ENCODE peak calls at places on chromosome 20, in six cellular contexts. O is left ventricle myocardium inferior, J is H1, M is ascending aorta, Q is Panc1, T is K562. W is an unnamed sample.

GRCh38 chr20:48789185-48789668 is 38.6 kb downstream of the PREX1 start:
- DNase-seq in Q (no peak), M (no peak), T (no peak), O (no peak), J (no peak), W (no peak)

GRCh38 chr20:40648505-40649072 is 40.4 kb downstream of the MAFB start:
- DNase-seq in O (no peak), T (no peak), Q (no peak), J (no peak), M (no peak), W (no peak)

GRCh38 chr20:62924567-62925419 is 1.5 kb downstream of the DIDO1 start:
- DNase-seq in T (no peak), O (no peak), M (no peak), Q (no peak), J (no peak), W (no peak)

GRCh38 chr20:38373231-38373867 is 27.1 kb downstream of the LBP start:
- DNase-seq in M (no peak), T (no peak), O (no peak), Q (no peak), J (no peak), W (no peak)

GRCh38 chr20:50575869-50576720 is 65.9 kb downstream of the PTPN1 start:
- DNase-seq in M (peak; percentile 78), T (peak; percentile 45), Q (no peak), J (peak; percentile 74), O (peak; percentile 76), W (peak; percentile 35)

GRCh38 chr20:50595988-50596693 is 86.0 kb downstream of the PTPN1 start:
- DNase-seq in Q (no peak), O (no peak), T (no peak), M (no peak), J (no peak), W (no peak)

GRCh38 chr20:17460119-17460518 is 71.1 kb downstream of the BFSP1 start:
- DNase-seq in T (peak; percentile 74), O (no peak), J (peak; percentile 7), Q (no peak), M (no peak), W (no peak)

GRCh38 chr20:57501461-57502330 is 23.2 kb downstream of the CTCFL start:
- DNase-seq in T (no peak), M (no peak), Q (no peak), O (no peak), J (no peak), W (no peak)

GRCh38 chr20:63968136-63968927 is 1.4 kb downstream of the ZNF512B start:
- DNase-seq in O (peak; percentile 12), M (peak; percentile 61), J (no peak), T (no peak), Q (no peak), W (no peak)

GRCh38 chr20:38337561-38338140 is 8.6 kb upstream of the LBP start:
- DNase-seq in Q (no peak), T (peak; percentile 85), O (no peak), M (no peak), J (peak; percentile 98), W (no peak)

GRCh38 chr20:36181934-36182603 is 27.5 kb downstream of the EPB41L1 start:
- DNase-seq in J (no peak), T (peak; percentile 28), O (no peak), M (no peak), Q (no peak), W (no peak)

GRCh38 chr20:33239418-33239817 is 3.6 kb downstream of the BPIFA1 start:
- DNase-seq in T (no peak), J (no peak), O (no peak), Q (no peak), M (no peak), W (no peak)

GRCh38 chr20:25032065-25032477 is 25.9 kb downstream of the ACSS1 start:
- DNase-seq in T (peak; percentile 62), O (no peak), J (no peak), Q (no peak), M (no peak), W (no peak)

GRCh38 chr20:25031241-25031640 is 26.7 kb downstream of the ACSS1 start:
- DNase-seq in M (no peak), T (no peak), J (no peak), O (no peak), Q (no peak), W (no peak)

GRCh38 chr20:25032478-25033183 is 25.3 kb downstream of the ACSS1 start:
- DNase-seq in M (no peak), Q (no peak), T (no peak), J (no peak), O (peak; percentile 71), W (no peak)

GRCh38 chr20:25030007-25030648 is 27.8 kb downstream of the ACSS1 start:
- DNase-seq in T (no peak), Q (no peak), O (no peak), J (no peak), M (no peak), W (no peak)

GRCh38 chr20:25030649-25031026 is 27.3 kb downstream of the ACSS1 start:
- DNase-seq in J (no peak), T (no peak), O (no peak), Q (no peak), M (no peak), W (no peak)
- H3K4me3 ChIP-seq in J (no peak overlapping the region), T (no peak overlapping the region), O (no peak overlapping the region), Q (no peak overlapping the region), M (no peak overlapping the region), W (no peak overlapping the region)

DNA sequence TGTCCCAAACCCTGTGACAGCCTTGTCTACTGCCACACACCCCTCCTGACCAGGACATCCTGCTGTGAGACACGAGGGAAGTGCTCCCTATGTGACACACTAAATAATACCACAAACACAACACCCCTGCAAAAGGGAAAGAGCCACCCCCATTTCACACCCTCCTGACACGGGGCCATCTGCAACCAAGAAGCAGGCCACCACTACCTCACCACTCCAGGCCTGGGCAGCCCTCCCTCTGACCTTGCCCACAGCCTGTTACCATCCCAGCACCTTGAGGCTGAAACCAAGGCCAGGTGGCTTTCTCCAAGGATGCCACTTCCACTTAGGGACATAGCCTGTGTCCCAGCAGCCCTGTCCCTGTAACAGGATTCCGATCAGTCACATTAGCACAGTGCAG is 68.2 kb downstream of the NINL start:
- DNase-seq in M (no peak), Q (no peak), J (no peak), O (no peak), T (no peak), W (no peak)
- H3K9me3 ChIP-seq in M (peaks cover 6% of the 10 kb centered on the region), Q (peaks cover 9% of the 10 kb centered on the region), J (peaks cover 25% of the 10 kb centered on the region), O (peaks cover 25% of the 10 kb centered on the region), T (no peaks in the 10 kb centered on the region), W (peaks cover 4% of the 10 kb centered on the region)

GRCh38 chr20:24452498-24453133 is 16.8 kb upstream of the SYNDIG1 start:
- DNase-seq in J (no peak), O (no peak), T (no peak), M (peak; percentile 56), Q (no peak), W (no peak)

GRCh38 chr20:24451992-24452391 is 17.4 kb upstream of the SYNDIG1 start:
- DNase-seq in Q (no peak), J (no peak), O (no peak), M (peak; percentile 59), T (no peak), W (no peak)

GRCh38 chr20:24453917-24454316 is 15.5 kb upstream of the SYNDIG1 start:
- DNase-seq in Q (no peak), T (no peak), J (no peak), M (no peak), O (no peak), W (no peak)

GRCh38 chr20:24450646-24451376 is 18.6 kb upstream of the SYNDIG1 start:
- DNase-seq in T (no peak), Q (no peak), M (peak; percentile 28), O (no peak), J (no peak), W (no peak)

GRCh38 chr20:24451428-24451827 is 18.0 kb upstream of the SYNDIG1 start:
- DNase-seq in J (no peak), O (no peak), T (no peak), M (peak; percentile 12), Q (no peak), W (no peak)
- H3K4me3 ChIP-seq in J (no peak overlapping the region), O (no peak overlapping the region), T (no peak overlapping the region), M (no peak overlapping the region), Q (no peak overlapping the region), W (no peak overlapping the region)

GRCh38 chr20:47689726-47690125 is 95.6 kb downstream of the SULF2 start:
- DNase-seq in T (no peak), M (no peak), O (no peak), Q (no peak), J (no peak), W (no peak)
- H3K9me3 ChIP-seq in T (no peaks in the 10 kb centered on the region), M (peaks cover 15% of the 10 kb centered on the region), O (peaks cover 44% of the 10 kb centered on the region), Q (no peaks in the 10 kb centered on the region), J (peaks cover 46% of the 10 kb centered on the region), W (no peaks in the 10 kb centered on the region)

DNA sequence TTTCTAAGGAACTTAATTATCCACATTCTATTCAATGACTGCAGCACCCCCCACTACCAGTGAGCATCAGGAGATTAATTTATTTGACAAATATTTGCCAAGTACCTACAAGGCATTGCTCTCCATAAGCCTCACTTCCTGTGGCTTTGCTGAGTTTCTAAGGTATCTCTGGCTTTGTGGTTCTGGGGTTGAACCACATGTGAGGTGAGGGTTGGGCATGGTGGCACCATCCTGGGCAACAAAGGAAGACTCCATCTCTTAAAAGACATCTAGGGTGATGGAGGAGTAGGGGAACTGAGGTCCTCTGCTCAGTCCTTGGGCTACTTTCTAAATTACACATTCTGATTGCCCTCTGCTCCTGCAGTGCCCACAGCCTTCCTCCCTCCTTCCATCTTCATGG is 25.5 kb upstream of the WFDC2 start:
- DNase-seq in Q (no peak), M (no peak), O (no peak), J (no peak), T (no peak), W (peak; percentile 8)
- H3K4me3 ChIP-seq in Q (no peak overlapping the region), M (no peak overlapping the region), O (no peak overlapping the region), J (no peak overlapping the region), T (no peak overlapping the region), W (no peak overlapping the region)

DNA sequence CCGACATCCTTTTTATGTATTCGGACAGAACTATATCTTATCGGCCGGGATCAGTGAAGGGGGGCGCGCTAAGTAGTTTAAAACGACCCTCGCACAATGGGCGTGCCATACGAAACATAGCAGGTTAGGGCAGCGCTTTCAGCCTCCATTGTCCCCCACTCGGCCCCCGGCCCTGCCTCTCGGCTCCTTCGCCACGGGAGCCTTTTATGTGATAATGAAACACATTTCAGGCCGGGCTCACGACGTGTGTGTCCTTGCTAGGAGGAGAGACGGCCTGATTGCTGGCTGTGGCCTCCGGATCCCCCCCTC is 5.3 kb downstream of the FOXA2 start:
- DNase-seq in O (no peak), Q (no peak), T (no peak), M (no peak), J (peak; percentile 84), W (no peak)
- H3K9me3 ChIP-seq in O (no peaks in the 10 kb centered on the region), Q (no peaks in the 10 kb centered on the region), T (no peaks in the 10 kb centered on the region), M (no peaks in the 10 kb centered on the region), J (no peaks in the 10 kb centered on the region), W (no peaks in the 10 kb centered on the region)

DNA sequence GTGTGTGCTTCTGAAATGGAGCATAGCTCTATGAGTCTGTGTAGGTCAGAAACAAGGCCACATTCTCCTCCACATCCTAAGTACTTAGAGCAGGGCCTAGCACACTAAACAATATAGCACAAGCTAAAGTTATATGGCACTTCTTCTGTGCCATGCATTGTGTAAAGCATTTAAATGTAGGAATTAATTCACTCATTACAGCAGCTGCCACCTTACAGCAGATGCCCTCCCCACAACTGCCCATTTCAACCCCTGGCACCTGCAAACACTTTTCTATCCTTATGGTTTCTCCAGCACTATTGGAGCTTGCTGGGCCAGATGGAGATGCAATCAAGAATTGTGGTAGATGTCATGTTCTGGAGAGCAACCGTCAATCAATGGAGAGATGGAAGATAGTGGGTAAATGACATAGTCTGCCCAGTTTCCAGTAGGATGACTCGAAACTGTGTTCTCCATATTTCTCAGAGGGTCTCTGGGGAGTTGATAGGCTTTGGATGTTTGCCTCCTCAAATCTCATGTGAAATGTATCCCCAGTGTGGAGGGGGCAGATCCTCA is 373.7 kb downstream of the DOK5 start:
- DNase-seq in Q (no peak), O (no peak), M (no peak), T (no peak), J (no peak), W (no peak)
- H3K4me3 ChIP-seq in Q (no peak overlapping the region), O (no peak overlapping the region), M (no peak overlapping the region), T (no peak overlapping the region), J (no peak overlapping the region), W (no peak overlapping the region)

W was measured in effector memory CD4-positive, alpha-beta T cell.